ENCODE peak calls at places on chromosomes 2 and 18, in five cellular contexts. B is NCI-H345, N is substantia nigra, U is T1000, Y is A549. E is an unnamed sample.

GRCh38 chr2:74026674-74027294 is 42.1 kb downstream of the TET3 start:
- DNase-seq in N (no peak), Y (no peak), U (no peak), B (no peak), E (no peak)

GRCh38 chr2:113762377-113763118 is 6.1 kb upstream of the SLC35F5 start:
- DNase-seq in N (no peak), U (no peak), B (no peak), Y (no peak), E (no peak)

GRCh38 chr2:108297436-108298141 is 8.9 kb downstream of the SULT1C2 start:
- DNase-seq in Y (peak; percentile 13), U (peak; percentile 75), B (no peak), N (no peak), E (no peak)

GRCh38 chr2:99707592-99707991 is 217.8 kb upstream of the REV1 start:
- DNase-seq in B (no peak), U (no peak), N (no peak), Y (no peak), E (no peak)

GRCh38 chr2:37918742-37919186 is 6.3 kb upstream of the RMDN2 start:
- DNase-seq in N (no peak), Y (no peak), U (no peak), B (no peak), E (no peak)

GRCh38 chr2:3399829-3400228 is 20.3 kb downstream of the TRAPPC12 start:
- DNase-seq in U (no peak), B (no peak), Y (no peak), N (peak; percentile 11), E (no peak)

GRCh38 chr18:9614401-9615279 is at the start of gene PPP4R1:
- DNase-seq in N (peak; percentile 52), U (no peak), Y (peak; percentile 67), B (peak; percentile 77), E (peak; percentile 93)

GRCh38 chr18:30675493-30675892 is 367.0 kb downstream of the DSC3 start:
- DNase-seq in B (no peak), Y (no peak), N (no peak), U (no peak), E (no peak)

GRCh38 chr2:12340164-12340563 is 376.6 kb upstream of the TRIB2 start:
- DNase-seq in Y (no peak), U (no peak), B (no peak), N (no peak), E (no peak)

GRCh38 chr18:78571831-78572347 is 407.7 kb upstream of the SALL3 start:
- DNase-seq in U (no peak), N (no peak), B (no peak), Y (no peak), E (no peak)

GRCh38 chr18:27844416-27844792 is 332.5 kb downstream of the CDH2 start:
- DNase-seq in U (no peak), Y (no peak), B (no peak), N (no peak), E (no peak)

GRCh38 chr18:31555971-31556747 is 35.5 kb upstream of the TTR start:
- DNase-seq in Y (peak; percentile 58), B (peak; percentile 60), N (no peak), U (peak; percentile 35), E (no peak)

GRCh38 chr2:190744041-190744440 is 95.2 kb downstream of the NAB1 start:
- DNase-seq in Y (no peak), B (no peak), N (no peak), U (no peak), E (no peak)

GRCh38 chr2:207487650-207488315 is 42.0 kb upstream of the CREB1 start:
- DNase-seq in Y (peak; percentile 63), B (no peak), U (no peak), N (no peak), E (peak; percentile 62)

GRCh38 chr2:146370821-146371220 is 1474.0 kb upstream of the ACVR2A start:
- DNase-seq in N (no peak), U (no peak), B (no peak), Y (peak; percentile 1), E (no peak)

GRCh38 chr2:78056976-78057375 is 534.8 kb upstream of the LRRTM4 start:
- DNase-seq in Y (no peak), N (no peak), B (no peak), U (no peak), E (no peak)

GRCh38 chr2:191582355-191582754 is 95.6 kb upstream of the NABP1 start:
- DNase-seq in N (no peak), Y (peak; percentile 81), B (no peak), U (no peak), E (no peak)

GRCh38 chr2:42585779-42586178 is 17.3 kb downstream of the MTA3 start:
- DNase-seq in B (no peak), N (no peak), U (no peak), Y (no peak), E (no peak)

GRCh38 chr2:227406177-227407031 is 18.7 kb upstream of the SCYGR1 start:
- DNase-seq in B (peak; percentile 93), N (no peak), Y (peak; percentile 98), U (peak; percentile 62), E (no peak)

GRCh38 chr18:58532972-58533371 is 95.9 kb downstream of the ALPK2 start:
- DNase-seq in U (no peak), N (no peak), Y (no peak), B (no peak), E (no peak)

GRCh38 chr2:134021830-134022524 is 231.9 kb upstream of the MGAT5 start:
- DNase-seq in Y (no peak), U (no peak), N (no peak), B (no peak), E (no peak)

GRCh38 chr2:17470855-17471641 is 47.2 kb downstream of the RAD51AP2 start:
- DNase-seq in U (peak; percentile 55), B (no peak), Y (peak; percentile 32), N (no peak), E (no peak)

GRCh38 chr2:145305854-145306253 is 785.9 kb upstream of the ZEB2 start:
- DNase-seq in B (no peak), Y (no peak), N (no peak), U (no peak), E (no peak)

GRCh38 chr2:20578895-20579825 is 71.7 kb downstream of the HS1BP3 start:
- DNase-seq in Y (peak; percentile 93), N (peak; percentile 45), U (peak; percentile 88), B (no peak), E (peak; percentile 89)

GRCh38 chr2:10009811-10010781 is 33.3 kb upstream of the KLF11 start:
- DNase-seq in N (no peak), U (no peak), B (no peak), Y (no peak), E (peak; percentile 93)

GRCh38 chr2:96808176-96808837 is 7.8 kb upstream of the CNNM3 start:
- DNase-seq in U (no peak), Y (no peak), B (no peak), N (no peak), E (peak; percentile 65)

GRCh38 chr2:161139098-161139987 is 20.9 kb upstream of the TANK start:
- DNase-seq in N (no peak), U (no peak), B (no peak), Y (no peak), E (no peak)

GRCh38 chr2:9473308-9473984 is 905 bp upstream of the IAH1 start:
- DNase-seq in B (peak; percentile 17), U (no peak), Y (peak; percentile 52), N (no peak), E (no peak)

GRCh38 chr2:200177971-200178911 is 128.3 kb upstream of the SPATS2L start:
- DNase-seq in Y (peak; percentile 7), U (no peak), B (no peak), N (no peak), E (peak; percentile 80)